ENCODE peak calls at places on chromosomes 5 and 9, in nine cellular contexts. P, A, W, L, I, E, G, T and S are unnamed samples.

GRCh38 chr9:92242115-92242778 is 51.2 kb downstream of the IARS1 start:
- DNase-seq in E (no peak), W (no peak), I (peak), P (peak), A (no peak), L (no peak), T (no peak), G (peak), S (no peak)

GRCh38 chr5:126449751-126450271 is 26.6 kb downstream of the GRAMD2B start:
- DNase-seq in L (no peak), I (peak), W (no peak), G (no peak), A (peak), E (no peak), T (no peak), P (peak), S (no peak)

GRCh38 chr9:38059233-38059936 is 9.6 kb downstream of the SHB start:
- DNase-seq in W (peak), E (no peak), I (peak), T (no peak), P (peak), L (no peak), A (no peak), G (no peak), S (no peak)

GRCh38 chr5:32597046-32597629 is 11.8 kb downstream of the SUB1 start:
- DNase-seq in I (no peak), L (no peak), G (no peak), E (no peak), T (no peak), W (no peak), P (no peak), A (no peak), S (no peak)

GRCh38 chr5:181020716-181021115 is 19.4 kb upstream of the BTNL9 start:
- DNase-seq in I (no peak), A (no peak), E (no peak), W (no peak), T (no peak), G (no peak), P (no peak), L (no peak), S (no peak)

GRCh38 chr9:14768561-14769234 is 46.2 kb upstream of the CER1 start:
- DNase-seq in T (peak), A (peak), P (peak), E (no peak), G (peak), L (peak), W (peak), I (peak), S (no peak)

GRCh38 chr5:109484597-109484996 is 74.8 kb upstream of the PJA2 start:
- DNase-seq in P (no peak), W (no peak), L (no peak), E (no peak), T (no peak), I (no peak), A (no peak), G (no peak), S (no peak)

GRCh38 chr5:127564002-127564769 is 46.7 kb downstream of the PRRC1 start:
- DNase-seq in I (peak), L (peak), A (peak), T (peak), W (peak), G (peak), P (peak), E (no peak), S (peak)

GRCh38 chr5:105696440-105696839 is 1974.3 kb downstream of the EFNA5 start:
- DNase-seq in W (no peak), A (peak), T (no peak), I (no peak), L (no peak), G (no peak), P (peak), E (no peak), S (no peak)

GRCh38 chr9:114302727-114303126 is 20.2 kb upstream of the ORM1 start:
- DNase-seq in A (no peak), E (no peak), W (no peak), T (no peak), L (no peak), G (no peak), I (no peak), P (no peak), S (no peak)

GRCh38 chr5:11903614-11904269 is 504 bp downstream of the CTNND2 start:
- DNase-seq in A (peak), L (no peak), T (peak), I (peak), E (no peak), W (no peak), P (no peak), G (peak), S (no peak)

GRCh38 chr5:39176740-39177628 is 42.4 kb downstream of the FYB1 start:
- DNase-seq in P (no peak), E (no peak), T (no peak), A (no peak), W (no peak), I (no peak), L (no peak), G (no peak), S (no peak)

GRCh38 chr5:129342796-129343195 is 117.3 kb upstream of the ADAMTS19 start:
- DNase-seq in E (no peak), I (no peak), A (no peak), P (no peak), T (no peak), L (no peak), G (no peak), W (no peak), S (no peak)

GRCh38 chr5:130323804-130324454 is 419.7 kb downstream of the CHSY3 start:
- DNase-seq in A (peak), W (no peak), T (no peak), G (no peak), P (no peak), E (peak), L (peak), I (no peak), S (no peak)

GRCh38 chr5:14173419-14174234 is 30.5 kb downstream of the TRIO start:
- DNase-seq in I (peak), L (no peak), E (no peak), T (no peak), P (no peak), A (no peak), G (no peak), W (no peak), S (peak)

GRCh38 chr9:96429710-96430109 is 11.5 kb upstream of the ZNF367 start:
- DNase-seq in A (no peak), G (no peak), L (no peak), W (no peak), P (no peak), I (no peak), T (no peak), E (no peak), S (no peak)

GRCh38 chr5:156835905-156836304 is 14.2 kb upstream of the PPP1R2B start:
- DNase-seq in A (peak), E (no peak), I (peak), T (no peak), L (peak), W (peak), P (no peak), G (peak), S (no peak)

GRCh38 chr5:1785984-1786383 is 13.7 kb downstream of the MRPL36 start:
- DNase-seq in P (no peak), I (no peak), G (no peak), L (no peak), W (no peak), E (no peak), T (no peak), A (no peak), S (no peak)

GRCh38 chr5:90571147-90571773 is 12.7 kb downstream of the ADGRV1 start:
- DNase-seq in E (no peak), A (peak), L (no peak), T (no peak), I (no peak), P (no peak), G (no peak), W (no peak), S (peak)

GRCh38 chr5:131525805-131526204 is 109.2 kb downstream of the RAPGEF6 start:
- DNase-seq in E (no peak), A (no peak), W (no peak), P (no peak), T (no peak), G (no peak), I (peak), L (no peak), S (no peak)

GRCh38 chr5:13585324-13585723 is 359.2 kb downstream of the DNAH5 start:
- DNase-seq in I (no peak), G (no peak), P (peak), A (peak), L (no peak), E (no peak), W (no peak), T (no peak), S (no peak)

GRCh38 chr5:50744761-50745160 is 78.3 kb downstream of the PARP8 start:
- DNase-seq in I (peak), A (no peak), L (peak), E (no peak), T (no peak), P (peak), G (no peak), W (no peak), S (no peak)

GRCh38 chr9:122180633-122181032 is 20.9 kb downstream of the MORN5 start:
- DNase-seq in E (no peak), T (no peak), L (no peak), I (peak), G (no peak), W (peak), P (peak), A (peak), S (no peak)

GRCh38 chr5:7010578-7010977 is 297.3 kb downstream of the TENT4A start:
- DNase-seq in L (no peak), P (no peak), W (no peak), I (no peak), A (peak), G (peak), T (peak), E (no peak), S (no peak)

GRCh38 chr9:127277770-127278169 is 13.2 kb downstream of the GARNL3 start:
- DNase-seq in T (no peak), E (no peak), W (no peak), I (no peak), A (no peak), L (no peak), G (no peak), P (no peak), S (no peak)

GRCh38 chr5:78879541-78879940 is 105.6 kb downstream of the ARSB start:
- DNase-seq in P (no peak), L (no peak), I (peak), A (no peak), E (no peak), W (no peak), T (no peak), G (no peak), S (no peak)

GRCh38 chr5:179812135-179812825 is 5.6 kb upstream of the MGAT4B start:
- DNase-seq in G (no peak), W (no peak), T (no peak), A (no peak), P (no peak), E (no peak), I (no peak), L (no peak), S (no peak)

GRCh38 chr9:131660466-131661405 is 79.1 kb downstream of the RAPGEF1 start:
- DNase-seq in L (no peak), I (no peak), E (no peak), A (no peak), G (peak), W (no peak), T (no peak), P (no peak), S (no peak)

GRCh38 chr9:132160802-132161742 is 786 bp upstream of the NTNG2 start:
- DNase-seq in E (no peak), P (peak), L (peak), A (peak), I (peak), T (peak), W (no peak), G (peak), S (no peak)

GRCh38 chr9:15492485-15493150 is 18.2 kb downstream of the PSIP1 start:
- DNase-seq in W (no peak), A (no peak), E (no peak), L (no peak), I (no peak), T (no peak), G (no peak), P (no peak), S (no peak)

GRCh38 chr9:124011460-124012301 is at the start of gene LHX2:
- DNase-seq in L (no peak), W (no peak), I (peak), A (peak), P (peak), T (peak), G (peak), E (peak), S (no peak)
- H2AFZ ChIP-seq in L (no peak), W (no peak), I (peak), A (peak), P (peak), T (peak), G (no peak), E (no peak), S (no peak)

GRCh38 chr5:147407094-147407681 is 102.7 kb downstream of the DPYSL3 start:
- DNase-seq in E (no peak), T (no peak), W (no peak), P (peak), A (no peak), I (peak), L (no peak), G (no peak), S (no peak)
- H3K27ac ChIP-seq in E (no peak), T (no peak), W (no peak), P (no peak), A (no peak), I (no peak), L (no peak), G (peak), S (no peak)

GRCh38 chr5:67010684-67011409 is 185.8 kb downstream of the CD180 start:
- DNase-seq in L (no peak), G (no peak), W (no peak), P (peak), E (peak), A (peak), T (no peak), I (peak), S (peak)
- H2AFZ ChIP-seq in L (no peak), G (peak), W (no peak), P (peak), E (no peak), A (no peak), T (peak), I (peak), S (no peak)

GRCh38 chr5:172454355-172455086 is at the start of gene SH3PXD2B:
- DNase-seq in T (peak), E (no peak), G (peak), P (no peak), I (peak), A (peak), W (peak), L (no peak), S (peak)
- H3K27ac ChIP-seq in T (peak), E (peak), G (peak), P (peak), I (peak), A (no peak), W (peak), L (no peak), S (no peak)

GRCh38 chr9:71302776-71303175 is 181.4 kb upstream of the TRPM3 start:
- DNase-seq in G (no peak), A (no peak), I (peak), W (no peak), E (no peak), L (no peak), P (no peak), T (no peak), S (no peak)
- H2AFZ ChIP-seq in G (no peak), A (no peak), I (peak), W (no peak), E (no peak), L (no peak), P (no peak), T (no peak), S (peak)

DNA sequence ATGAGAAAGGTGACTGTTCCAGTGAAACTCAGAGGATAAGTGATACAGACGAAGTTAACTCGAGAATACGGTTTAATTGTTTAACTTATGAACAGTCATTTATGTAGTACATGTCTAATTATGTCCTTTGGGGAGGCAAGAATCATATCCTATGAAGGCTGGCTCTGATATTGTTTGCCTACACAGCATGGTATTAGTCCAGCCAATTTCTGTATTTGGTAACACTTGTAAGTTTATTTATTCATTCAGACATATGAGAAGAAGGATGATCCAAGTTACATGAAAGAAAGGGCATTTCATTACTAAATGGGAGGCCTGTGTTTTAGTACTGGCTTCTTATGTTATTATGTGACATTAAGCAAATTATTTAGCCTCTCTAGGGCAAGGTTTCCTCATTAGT is 199.7 kb downstream of the NNT start:
- DNase-seq in T (no peak), W (no peak), P (no peak), G (no peak), A (no peak), L (no peak), E (no peak), I (peak), S (no peak)
- H3K27ac ChIP-seq in T (no peak), W (no peak), P (no peak), G (no peak), A (no peak), L (no peak), E (peak), I (peak), S (no peak)

DNA sequence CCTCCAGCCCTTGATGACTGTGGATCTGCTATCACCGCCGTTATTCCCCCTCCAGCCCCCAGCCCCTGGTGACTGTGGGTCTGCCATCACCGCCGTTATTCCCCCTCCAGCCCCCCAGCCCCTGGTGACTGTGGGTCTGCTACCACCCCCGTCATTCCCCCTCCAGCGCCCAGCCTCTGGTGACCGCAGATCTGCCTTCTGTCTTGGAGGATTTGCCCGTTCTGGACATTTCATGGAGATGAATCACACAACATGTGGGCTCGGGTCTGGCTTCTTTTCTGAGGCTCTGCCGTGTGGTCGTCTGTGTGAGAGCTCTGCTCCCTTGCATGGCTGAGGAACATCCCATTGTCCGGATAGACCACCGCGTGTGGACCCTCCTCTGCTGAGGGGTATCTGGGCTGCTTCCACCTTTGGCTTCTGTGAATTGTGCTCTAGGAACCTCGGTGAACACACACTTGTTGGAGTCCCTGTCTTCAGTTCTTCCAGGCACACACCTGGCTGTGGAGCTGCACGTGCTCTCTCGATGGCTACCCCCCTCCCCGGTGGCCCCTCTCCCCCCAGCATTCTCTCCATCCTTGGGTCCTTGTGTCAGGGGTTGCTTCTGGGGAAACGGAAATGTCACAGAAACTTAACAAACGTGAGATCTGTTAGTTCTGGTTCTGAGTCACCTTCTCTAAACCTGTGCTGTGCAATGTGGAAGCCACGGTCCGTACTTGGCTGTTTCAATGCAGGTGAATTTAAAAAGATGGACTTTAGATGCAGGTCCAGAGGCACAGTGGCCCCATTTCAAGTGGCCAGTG is 105.3 kb upstream of the COL5A1 start:
- DNase-seq in A (peak), L (no peak), I (peak), T (no peak), P (peak), G (no peak), W (no peak), E (no peak), S (peak)
- H2AFZ ChIP-seq in A (peak), L (no peak), I (peak), T (no peak), P (peak), G (no peak), W (no peak), E (no peak), S (no peak)

GRCh38 chr9:112338561-112338960 is 5.1 kb upstream of the PTBP3 start:
- DNase-seq in L (no peak), T (no peak), A (no peak), P (peak), W (no peak), E (no peak), G (no peak), I (peak), S (no peak)
- H3K27ac ChIP-seq in L (no peak), T (no peak), A (no peak), P (no peak), W (peak), E (no peak), G (no peak), I (peak), S (no peak)

GRCh38 chr9:99682378-99682777 is 139.3 kb upstream of the NR4A3 start:
- DNase-seq in L (no peak), G (no peak), E (no peak), I (no peak), P (no peak), A (no peak), T (no peak), W (no peak), S (no peak)
- H2AFZ ChIP-seq in L (no peak), G (no peak), E (no peak), I (no peak), P (no peak), A (no peak), T (no peak), W (no peak), S (no peak)

GRCh38 chr5:149175346-149176113 is 34.2 kb downstream of the ABLIM3 start:
- DNase-seq in W (no peak), A (no peak), E (no peak), G (no peak), L (no peak), I (peak), T (no peak), P (no peak), S (no peak)
- H3K27ac ChIP-seq in W (peak), A (peak), E (no peak), G (no peak), L (no peak), I (peak), T (no peak), P (peak), S (no peak)